ENCODE peak calls at places on chromosomes 12 and 14, in seven cellular contexts. One of them, this sample, is unnamed.

GRCh38 chr12:39935275-39935674 is 170.6 kb downstream of the SLC2A13 start:
- DNase-seq in spleen: no peak
- DNase-seq in prostate gland: no peak
- DNase-seq in kidney: no peak
- DNase-seq in body of pancreas: no peak
- DNase-seq in AG09309: no peak
- DNase-seq in CD4-positive, alpha-beta T cell: no peak
- DNase-seq in this sample: no peak

GRCh38 chr14:93962701-93963601 is 13.4 kb downstream of the ASB2 start:
- DNase-seq in spleen: peak; percentile 92
- DNase-seq in prostate gland: no peak
- DNase-seq in kidney: peak; percentile 65
- DNase-seq in body of pancreas: no peak
- DNase-seq in AG09309: no peak
- DNase-seq in CD4-positive, alpha-beta T cell: no peak
- DNase-seq in this sample: peak; percentile 51

GRCh38 chr12:32761716-32762115 is 6.0 kb upstream of the YARS2 start:
- DNase-seq in spleen: no peak
- DNase-seq in prostate gland: no peak
- DNase-seq in kidney: no peak
- DNase-seq in body of pancreas: no peak
- DNase-seq in AG09309: no peak
- DNase-seq in CD4-positive, alpha-beta T cell: no peak
- DNase-seq in this sample: no peak

GRCh38 chr12:15788266-15789214 is 648 bp downstream of the EPS8 start:
- DNase-seq in spleen: no peak
- DNase-seq in prostate gland: peak; percentile 42
- DNase-seq in kidney: peak; percentile 51
- DNase-seq in body of pancreas: peak; percentile 68
- DNase-seq in AG09309: no peak
- DNase-seq in CD4-positive, alpha-beta T cell: peak; percentile 42
- DNase-seq in this sample: no peak

GRCh38 chr14:68661226-68662225 is 131.3 kb downstream of the ZFP36L1 start:
- DNase-seq in spleen: no peak
- DNase-seq in prostate gland: no peak
- DNase-seq in kidney: no peak
- DNase-seq in body of pancreas: peak; percentile 7
- DNase-seq in AG09309: no peak
- DNase-seq in CD4-positive, alpha-beta T cell: no peak
- DNase-seq in this sample: no peak

GRCh38 chr12:16555630-16556029 is 50.3 kb downstream of the LMO3 start:
- DNase-seq in spleen: no peak
- DNase-seq in prostate gland: no peak
- DNase-seq in kidney: no peak
- DNase-seq in body of pancreas: no peak
- DNase-seq in AG09309: no peak
- DNase-seq in CD4-positive, alpha-beta T cell: no peak
- DNase-seq in this sample: no peak

GRCh38 chr14:79483472-79483871 is 727.8 kb downstream of the DIO2 start:
- DNase-seq in spleen: no peak
- DNase-seq in prostate gland: no peak
- DNase-seq in kidney: no peak
- DNase-seq in body of pancreas: no peak
- DNase-seq in AG09309: peak; percentile 5
- DNase-seq in CD4-positive, alpha-beta T cell: no peak
- DNase-seq in this sample: no peak

GRCh38 chr14:61225304-61225703 is 55.8 kb downstream of the TMEM30B start:
- DNase-seq in spleen: no peak
- DNase-seq in prostate gland: no peak
- DNase-seq in kidney: no peak
- DNase-seq in body of pancreas: no peak
- DNase-seq in AG09309: no peak
- DNase-seq in CD4-positive, alpha-beta T cell: no peak
- DNase-seq in this sample: no peak

GRCh38 chr12:49026678-49027480 is 8.3 kb upstream of the PRKAG1 start:
- DNase-seq in spleen: no peak
- DNase-seq in prostate gland: no peak
- DNase-seq in kidney: peak; percentile 64
- DNase-seq in body of pancreas: no peak
- DNase-seq in AG09309: no peak
- DNase-seq in CD4-positive, alpha-beta T cell: no peak
- DNase-seq in this sample: no peak

GRCh38 chr12:39157696-39158342 is 252.4 kb upstream of the CPNE8 start:
- DNase-seq in spleen: no peak
- DNase-seq in prostate gland: no peak
- DNase-seq in kidney: no peak
- DNase-seq in body of pancreas: no peak
- DNase-seq in AG09309: no peak
- DNase-seq in CD4-positive, alpha-beta T cell: no peak
- DNase-seq in this sample: no peak

GRCh38 chr12:44875417-44875953 is 630 bp downstream of the NELL2 start:
- DNase-seq in spleen: peak; percentile 59
- DNase-seq in prostate gland: no peak
- DNase-seq in kidney: no peak
- DNase-seq in body of pancreas: no peak
- DNase-seq in AG09309: no peak
- DNase-seq in CD4-positive, alpha-beta T cell: no peak
- DNase-seq in this sample: no peak

GRCh38 chr12:48917857-48918537 is 7.3 kb downstream of the FKBP11 start:
- DNase-seq in spleen: no peak
- DNase-seq in prostate gland: no peak
- DNase-seq in kidney: no peak
- DNase-seq in body of pancreas: no peak
- DNase-seq in AG09309: no peak
- DNase-seq in CD4-positive, alpha-beta T cell: peak; percentile 54
- DNase-seq in this sample: no peak

GRCh38 chr12:43676183-43676813 is 82.3 kb downstream of the PUS7L start:
- DNase-seq in spleen: no peak
- DNase-seq in prostate gland: no peak
- DNase-seq in kidney: no peak
- DNase-seq in body of pancreas: no peak
- DNase-seq in AG09309: no peak
- DNase-seq in CD4-positive, alpha-beta T cell: no peak
- DNase-seq in this sample: no peak

GRCh38 chr12:100165356-100165755 is 22.7 kb upstream of the BLTP3B start:
- DNase-seq in spleen: no peak
- DNase-seq in prostate gland: no peak
- DNase-seq in kidney: no peak
- DNase-seq in body of pancreas: no peak
- DNase-seq in AG09309: no peak
- DNase-seq in CD4-positive, alpha-beta T cell: no peak
- DNase-seq in this sample: no peak

GRCh38 chr14:75981426-75981825 is 369 bp downstream of the TGFB3 start:
- DNase-seq in spleen: no peak
- DNase-seq in prostate gland: no peak
- DNase-seq in kidney: no peak
- DNase-seq in body of pancreas: peak; percentile 33
- DNase-seq in AG09309: no peak
- DNase-seq in CD4-positive, alpha-beta T cell: no peak
- DNase-seq in this sample: no peak

GRCh38 chr12:57720606-57721595 is 17.6 kb downstream of the AGAP2 start:
- DNase-seq in spleen: no peak
- DNase-seq in prostate gland: no peak
- DNase-seq in kidney: no peak
- DNase-seq in body of pancreas: no peak
- DNase-seq in AG09309: no peak
- DNase-seq in CD4-positive, alpha-beta T cell: no peak
- DNase-seq in this sample: no peak

GRCh38 chr12:47777741-47778558 is 4.9 kb downstream of the SLC48A1 start:
- DNase-seq in spleen: peak; percentile 83
- DNase-seq in prostate gland: no peak
- DNase-seq in kidney: peak; percentile 81
- DNase-seq in body of pancreas: no peak
- DNase-seq in AG09309: no peak
- DNase-seq in CD4-positive, alpha-beta T cell: no peak
- DNase-seq in this sample: no peak

GRCh38 chr12:9668141-9669018 is 1.1 kb upstream of the CLEC2D start:
- DNase-seq in spleen: no peak
- DNase-seq in prostate gland: no peak
- DNase-seq in kidney: no peak
- DNase-seq in body of pancreas: no peak
- DNase-seq in AG09309: no peak
- DNase-seq in CD4-positive, alpha-beta T cell: no peak
- DNase-seq in this sample: no peak

GRCh38 chr14:67971627-67972625 is 152.3 kb downstream of the RAD51B start:
- DNase-seq in spleen: no peak
- DNase-seq in prostate gland: no peak
- DNase-seq in kidney: no peak
- DNase-seq in body of pancreas: no peak
- DNase-seq in AG09309: no peak
- DNase-seq in CD4-positive, alpha-beta T cell: no peak
- DNase-seq in this sample: no peak

DNA sequence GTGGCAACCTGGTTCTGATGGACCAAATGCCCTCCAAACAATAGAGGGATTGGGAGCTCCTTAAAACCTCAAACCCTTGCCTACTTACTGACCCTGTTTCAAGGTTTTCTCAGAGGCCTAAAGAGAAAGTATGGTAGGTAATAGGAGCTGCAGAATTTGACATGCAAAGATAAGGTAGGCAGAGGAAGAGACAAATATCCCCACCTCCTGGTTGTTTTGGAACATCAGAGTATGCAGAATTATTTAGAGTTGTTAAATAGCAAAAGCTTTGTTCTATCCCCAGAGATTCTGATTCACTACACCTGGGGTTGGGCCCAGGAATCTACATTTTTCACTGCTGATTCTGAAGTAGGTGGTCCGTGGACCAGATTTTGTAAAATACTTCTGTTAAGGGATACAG is 421.2 kb downstream of the SOX5 start:
- DNase-seq in spleen: no peak
- DNase-seq in prostate gland: no peak
- DNase-seq in kidney: no peak
- DNase-seq in body of pancreas: no peak
- DNase-seq in AG09309: no peak
- DNase-seq in CD4-positive, alpha-beta T cell: no peak
- DNase-seq in this sample: no peak
- TF ChIP-seq CTCF in spleen: no peak
- TF ChIP-seq CTCF in prostate gland: no peak
- TF ChIP-seq CTCF in kidney: no peak
- TF ChIP-seq CTCF in body of pancreas: no peak
- TF ChIP-seq CTCF in AG09309: no peak
- TF ChIP-seq CTCF in CD4-positive, alpha-beta T cell: no peak
- TF ChIP-seq CTCF in this sample: no peak

GRCh38 chr14:104940526-104941150 is 16.0 kb downstream of the PLD4 start:
- DNase-seq in spleen: no peak
- DNase-seq in prostate gland: no peak
- DNase-seq in kidney: peak; percentile 29
- DNase-seq in body of pancreas: no peak
- DNase-seq in AG09309: no peak
- DNase-seq in CD4-positive, alpha-beta T cell: no peak
- DNase-seq in this sample: peak; percentile 14
- TF ChIP-seq CTCF in spleen: no peak
- TF ChIP-seq CTCF in prostate gland: no peak
- TF ChIP-seq CTCF in kidney: no peak
- TF ChIP-seq CTCF in body of pancreas: no peak
- TF ChIP-seq CTCF in AG09309: peak; percentile 23
- TF ChIP-seq CTCF in CD4-positive, alpha-beta T cell: no peak
- TF ChIP-seq CTCF in this sample: no peak

GRCh38 chr12:12999959-13000615 is at the start of gene HEBP1:
- DNase-seq in spleen: peak; percentile 100
- DNase-seq in prostate gland: peak; percentile 96
- DNase-seq in kidney: peak; percentile 99
- DNase-seq in body of pancreas: peak; percentile 97
- DNase-seq in AG09309: peak; percentile 44
- DNase-seq in CD4-positive, alpha-beta T cell: peak; percentile 98
- DNase-seq in this sample: peak; percentile 97

GRCh38 chr12:13001725-13002040 is 1.6 kb upstream of the HEBP1 start:
- DNase-seq in spleen: no peak
- DNase-seq in prostate gland: no peak
- DNase-seq in kidney: no peak
- DNase-seq in body of pancreas: no peak
- DNase-seq in AG09309: no peak
- DNase-seq in CD4-positive, alpha-beta T cell: no peak
- DNase-seq in this sample: no peak

GRCh38 chr12:13000616-13000934 is 510 bp upstream of the HEBP1 start:
- DNase-seq in spleen: no peak
- DNase-seq in prostate gland: no peak
- DNase-seq in kidney: no peak
- DNase-seq in body of pancreas: no peak
- DNase-seq in AG09309: no peak
- DNase-seq in CD4-positive, alpha-beta T cell: no peak
- DNase-seq in this sample: no peak

GRCh38 chr12:13002301-13003097 is 2.4 kb upstream of the HEBP1 start:
- DNase-seq in spleen: no peak
- DNase-seq in prostate gland: no peak
- DNase-seq in kidney: no peak
- DNase-seq in body of pancreas: no peak
- DNase-seq in AG09309: no peak
- DNase-seq in CD4-positive, alpha-beta T cell: no peak
- DNase-seq in this sample: no peak

DNA sequence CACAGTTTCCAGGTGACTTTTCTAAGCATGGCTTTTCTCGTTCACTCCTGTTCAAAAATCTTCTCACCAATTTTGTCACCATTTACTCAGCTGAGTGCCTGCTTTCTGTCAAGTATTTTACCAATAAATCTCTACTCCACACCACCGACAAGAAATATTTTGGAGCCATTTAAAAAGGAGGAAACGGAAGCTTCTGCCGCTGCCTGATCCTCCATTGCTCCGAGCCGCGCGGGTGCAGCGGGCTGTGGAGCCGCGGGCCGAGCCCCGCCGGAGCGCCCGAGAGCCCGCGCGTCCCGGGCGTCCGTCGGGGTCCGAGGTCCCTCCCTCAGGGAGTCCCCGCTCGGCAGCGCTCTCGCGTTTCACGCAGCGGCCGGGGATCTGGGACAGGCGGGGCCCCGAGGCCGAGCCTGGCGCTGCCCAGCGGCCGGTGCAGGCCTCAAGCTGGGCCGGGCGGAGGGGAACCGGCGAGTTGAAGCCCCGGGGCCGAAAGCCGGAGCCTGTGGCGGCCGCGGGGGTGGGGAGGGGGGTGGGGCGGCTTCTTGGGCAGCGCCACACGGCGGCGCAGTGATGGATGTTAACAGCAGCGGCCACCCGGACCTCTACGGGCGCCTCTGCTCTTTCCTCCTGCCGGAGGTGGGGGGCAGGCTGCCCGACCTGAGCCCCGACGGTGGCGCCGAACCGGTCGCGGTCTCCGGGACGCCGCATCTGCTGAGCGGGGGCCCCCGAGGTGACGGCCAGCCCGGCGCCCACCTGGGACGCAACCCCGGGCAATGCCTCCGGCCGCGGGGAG is 1.1 kb upstream of the HEBP1 start:
- DNase-seq in spleen: peak; percentile 92
- DNase-seq in prostate gland: peak; percentile 60
- DNase-seq in kidney: peak; percentile 86
- DNase-seq in body of pancreas: peak; percentile 52
- DNase-seq in AG09309: no peak
- DNase-seq in CD4-positive, alpha-beta T cell: peak; percentile 38
- DNase-seq in this sample: peak; percentile 57
- TF ChIP-seq CTCF in spleen: peak; percentile 54
- TF ChIP-seq CTCF in prostate gland: no peak
- TF ChIP-seq CTCF in kidney: no peak
- TF ChIP-seq CTCF in body of pancreas: peak; percentile 35
- TF ChIP-seq CTCF in AG09309: peak; percentile 51
- TF ChIP-seq CTCF in CD4-positive, alpha-beta T cell: peak; percentile 20
- TF ChIP-seq CTCF in this sample: no peak

DNA sequence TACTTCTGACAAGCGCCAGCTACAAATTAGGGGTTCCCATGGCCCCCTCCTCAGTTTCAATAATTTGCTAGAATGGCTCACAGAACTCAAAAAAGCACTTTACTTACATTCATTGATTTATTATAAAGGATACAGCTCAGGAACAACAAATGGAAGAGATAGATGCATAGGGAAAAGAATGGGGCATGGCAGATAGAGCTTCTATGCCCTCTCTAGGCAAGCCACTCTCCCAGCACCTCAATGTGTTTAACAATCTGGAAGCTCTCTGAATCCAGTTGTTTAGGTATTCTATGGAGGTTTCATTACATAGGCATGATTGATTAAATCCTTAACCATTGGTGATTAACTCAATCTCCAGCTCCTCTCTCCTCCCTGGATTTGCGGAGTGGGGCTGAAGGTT is 184.5 kb upstream of the DAAM1 start:
- DNase-seq in spleen: no peak
- DNase-seq in prostate gland: no peak
- DNase-seq in kidney: no peak
- DNase-seq in body of pancreas: no peak
- DNase-seq in AG09309: no peak
- DNase-seq in CD4-positive, alpha-beta T cell: no peak
- DNase-seq in this sample: no peak
- TF ChIP-seq CTCF in spleen: peak; percentile 11
- TF ChIP-seq CTCF in prostate gland: no peak
- TF ChIP-seq CTCF in kidney: no peak
- TF ChIP-seq CTCF in body of pancreas: peak; percentile 15
- TF ChIP-seq CTCF in AG09309: peak; percentile 69
- TF ChIP-seq CTCF in CD4-positive, alpha-beta T cell: no peak
- TF ChIP-seq CTCF in this sample: no peak